ENCODE peak calls at places on chromosomes 13 and 19, in five cellular contexts. One of them, this sample, is unnamed.

GRCh38 chr19:40697007-40697406 is 6.6 kb upstream of the NUMBL start:
- DNase-seq in aorta: no peak
- DNase-seq in tibial artery: no peak
- DNase-seq in cardiac muscle cell: no peak
- DNase-seq in neural progenitor cell: no peak
- DNase-seq in this sample: no peak

GRCh38 chr19:16385296-16385695 is 60.7 kb downstream of the KLF2 start:
- DNase-seq in aorta: peak; percentile 45
- DNase-seq in tibial artery: no peak
- DNase-seq in cardiac muscle cell: no peak
- DNase-seq in neural progenitor cell: no peak
- DNase-seq in this sample: no peak

GRCh38 chr19:10422846-10423245 is 2.5 kb downstream of the PDE4A start:
- DNase-seq in neural progenitor cell: no peak
- DNase-seq in cardiac muscle cell: no peak
- DNase-seq in aorta: no peak
- DNase-seq in tibial artery: no peak
- DNase-seq in this sample: no peak

GRCh38 chr13:49869514-49869913 is 66.6 kb downstream of the SPRYD7 start:
- DNase-seq in cardiac muscle cell: peak; percentile 50
- DNase-seq in aorta: no peak
- DNase-seq in neural progenitor cell: peak; percentile 57
- DNase-seq in tibial artery: no peak
- DNase-seq in this sample: no peak

GRCh38 chr13:44660050-44660449 is 83.9 kb upstream of the TSC22D1 start:
- DNase-seq in aorta: no peak
- DNase-seq in cardiac muscle cell: no peak
- DNase-seq in tibial artery: no peak
- DNase-seq in neural progenitor cell: no peak
- DNase-seq in this sample: no peak

GRCh38 chr19:53785196-53785889 is 38.8 kb downstream of the NLRP12 start:
- DNase-seq in neural progenitor cell: no peak
- DNase-seq in cardiac muscle cell: no peak
- DNase-seq in aorta: no peak
- DNase-seq in tibial artery: no peak
- DNase-seq in this sample: no peak

GRCh38 chr19:43780706-43781525 is at the start of gene KCNN4:
- DNase-seq in cardiac muscle cell: no peak
- DNase-seq in aorta: peak; percentile 55
- DNase-seq in neural progenitor cell: no peak
- DNase-seq in tibial artery: no peak
- DNase-seq in this sample: no peak

GRCh38 chr19:53927745-53928144 is 18.7 kb downstream of the CACNG7 start:
- DNase-seq in aorta: no peak
- DNase-seq in tibial artery: no peak
- DNase-seq in neural progenitor cell: peak; percentile 91
- DNase-seq in cardiac muscle cell: peak; percentile 91
- DNase-seq in this sample: no peak

GRCh38 chr19:41746593-41747227 is 8.6 kb upstream of the CEACAM6 start:
- DNase-seq in tibial artery: no peak
- DNase-seq in neural progenitor cell: peak; percentile 31
- DNase-seq in aorta: no peak
- DNase-seq in cardiac muscle cell: no peak
- DNase-seq in this sample: no peak

GRCh38 chr13:32728327-32728726 is 142.1 kb downstream of the PDS5B start:
- DNase-seq in aorta: no peak
- DNase-seq in cardiac muscle cell: no peak
- DNase-seq in neural progenitor cell: peak; percentile 77
- DNase-seq in tibial artery: no peak
- DNase-seq in this sample: no peak

GRCh38 chr19:1658446-1659433 is 6.3 kb upstream of the TCF3 start:
- DNase-seq in cardiac muscle cell: no peak
- DNase-seq in tibial artery: no peak
- DNase-seq in neural progenitor cell: no peak
- DNase-seq in aorta: no peak
- DNase-seq in this sample: no peak

GRCh38 chr19:48872182-48872883 is at the start of gene PPP1R15A:
- DNase-seq in neural progenitor cell: peak; percentile 97
- DNase-seq in aorta: peak; percentile 97
- DNase-seq in cardiac muscle cell: peak; percentile 96
- DNase-seq in tibial artery: peak; percentile 99
- DNase-seq in this sample: peak; percentile 96

GRCh38 chr19:41904118-41904870 is 21.3 kb downstream of the ARHGEF1 start:
- DNase-seq in cardiac muscle cell: no peak
- DNase-seq in tibial artery: no peak
- DNase-seq in aorta: no peak
- DNase-seq in neural progenitor cell: no peak
- DNase-seq in this sample: no peak

GRCh38 chr13:38346764-38347163 is 2.9 kb upstream of the UFM1 start:
- DNase-seq in cardiac muscle cell: no peak
- DNase-seq in tibial artery: no peak
- DNase-seq in aorta: no peak
- DNase-seq in neural progenitor cell: no peak
- DNase-seq in this sample: no peak

GRCh38 chr13:98141938-98142426 is 912 bp upstream of the FARP1 start:
- DNase-seq in tibial artery: peak; percentile 66
- DNase-seq in aorta: peak; percentile 60
- DNase-seq in cardiac muscle cell: no peak
- DNase-seq in neural progenitor cell: peak; percentile 69
- DNase-seq in this sample: no peak

GRCh38 chr13:34416833-34417425 is 525.1 kb upstream of the NBEA start:
- DNase-seq in aorta: peak; percentile 53
- DNase-seq in cardiac muscle cell: no peak
- DNase-seq in tibial artery: peak; percentile 73
- DNase-seq in neural progenitor cell: no peak
- DNase-seq in this sample: peak; percentile 60

GRCh38 chr13:35979378-35979911 is 151.7 kb downstream of the DCLK1 start:
- DNase-seq in cardiac muscle cell: no peak
- DNase-seq in aorta: peak; percentile 84
- DNase-seq in tibial artery: peak; percentile 89
- DNase-seq in neural progenitor cell: no peak
- DNase-seq in this sample: peak; percentile 65

GRCh38 chr13:84896128-84896527 is 903.1 kb downstream of the SLITRK6 start:
- DNase-seq in cardiac muscle cell: peak; percentile 51
- DNase-seq in neural progenitor cell: peak; percentile 52
- DNase-seq in tibial artery: no peak
- DNase-seq in aorta: no peak
- DNase-seq in this sample: no peak

GRCh38 chr19:32870154-32870573 is 597 bp upstream of the SLC7A9 start:
- DNase-seq in aorta: no peak
- DNase-seq in cardiac muscle cell: no peak
- DNase-seq in neural progenitor cell: peak; percentile 34
- DNase-seq in tibial artery: peak; percentile 50
- DNase-seq in this sample: no peak

GRCh38 chr19:6236310-6237291 is 43.2 kb downstream of the MLLT1 start:
- DNase-seq in tibial artery: no peak
- DNase-seq in neural progenitor cell: no peak
- DNase-seq in aorta: peak; percentile 42
- DNase-seq in cardiac muscle cell: no peak
- DNase-seq in this sample: peak; percentile 41

GRCh38 chr13:45603338-45603737 is 12.2 kb downstream of the ERICH6B start:
- DNase-seq in neural progenitor cell: no peak
- DNase-seq in aorta: no peak
- DNase-seq in cardiac muscle cell: no peak
- DNase-seq in tibial artery: no peak
- DNase-seq in this sample: no peak

GRCh38 chr13:110575322-110576069 is 14.0 kb upstream of the RAB20 start:
- DNase-seq in tibial artery: no peak
- DNase-seq in cardiac muscle cell: peak; percentile 11
- DNase-seq in neural progenitor cell: peak; percentile 18
- DNase-seq in aorta: peak; percentile 67
- DNase-seq in this sample: no peak

GRCh38 chr19:51799311-51799997 is 4.5 kb downstream of the FPR3 start:
- DNase-seq in aorta: peak; percentile 94
- DNase-seq in neural progenitor cell: no peak
- DNase-seq in cardiac muscle cell: no peak
- DNase-seq in tibial artery: peak; percentile 90
- DNase-seq in this sample: peak; percentile 40

GRCh38 chr19:31562916-31563626 is 213.8 kb upstream of the TSHZ3 start:
- DNase-seq in neural progenitor cell: no peak
- DNase-seq in cardiac muscle cell: no peak
- DNase-seq in aorta: no peak
- DNase-seq in tibial artery: no peak
- DNase-seq in this sample: no peak

GRCh38 chr19:29667390-29667783 is 2.1 kb downstream of the PLEKHF1 start:
- DNase-seq in cardiac muscle cell: no peak
- DNase-seq in neural progenitor cell: no peak
- DNase-seq in tibial artery: peak; percentile 66
- DNase-seq in aorta: no peak
- DNase-seq in this sample: no peak

GRCh38 chr13:49308977-49309408 is 61.3 kb downstream of the CDADC1 start:
- DNase-seq in tibial artery: peak; percentile 78
- DNase-seq in neural progenitor cell: no peak
- DNase-seq in aorta: no peak
- DNase-seq in cardiac muscle cell: no peak
- DNase-seq in this sample: no peak

GRCh38 chr13:26021956-26022355 is 29.9 kb downstream of the SHISA2 start:
- DNase-seq in aorta: no peak
- DNase-seq in neural progenitor cell: no peak
- DNase-seq in tibial artery: no peak
- DNase-seq in cardiac muscle cell: no peak
- DNase-seq in this sample: no peak

GRCh38 chr19:39843919-39844793 is 2.0 kb downstream of the FBL start:
- DNase-seq in tibial artery: no peak
- DNase-seq in neural progenitor cell: peak; percentile 60
- DNase-seq in aorta: no peak
- DNase-seq in cardiac muscle cell: peak; percentile 53
- DNase-seq in this sample: no peak

GRCh38 chr19:18385675-18386542 is at the start of gene GDF15:
- DNase-seq in cardiac muscle cell: peak; percentile 38
- DNase-seq in tibial artery: peak; percentile 84
- DNase-seq in aorta: peak; percentile 85
- DNase-seq in neural progenitor cell: peak; percentile 73
- DNase-seq in this sample: no peak

GRCh38 chr19:52691215-52691610 is 43.6 kb downstream of the ZNF611 start:
- DNase-seq in aorta: peak; percentile 51
- DNase-seq in neural progenitor cell: peak; percentile 13
- DNase-seq in tibial artery: no peak
- DNase-seq in cardiac muscle cell: no peak
- DNase-seq in this sample: no peak

GRCh38 chr13:45367358-45367757 is 26.4 kb upstream of the TPT1 start:
- DNase-seq in cardiac muscle cell: no peak
- DNase-seq in neural progenitor cell: no peak
- DNase-seq in tibial artery: no peak
- DNase-seq in aorta: peak; percentile 81
- DNase-seq in this sample: peak; percentile 39

GRCh38 chr13:87656311-87656710 is 14.9 kb upstream of the SLITRK5 start:
- DNase-seq in tibial artery: no peak
- DNase-seq in neural progenitor cell: peak; percentile 20
- DNase-seq in cardiac muscle cell: no peak
- DNase-seq in aorta: no peak
- DNase-seq in this sample: no peak

GRCh38 chr13:20340759-20341161 is 108.6 kb upstream of the GJB6 start:
- DNase-seq in cardiac muscle cell: no peak
- DNase-seq in aorta: peak; percentile 65
- DNase-seq in neural progenitor cell: no peak
- DNase-seq in tibial artery: no peak
- DNase-seq in this sample: no peak

GRCh38 chr13:113220877-113221276 is 11.5 kb downstream of the CUL4A start:
- DNase-seq in aorta: no peak
- DNase-seq in neural progenitor cell: peak; percentile 48
- DNase-seq in tibial artery: no peak
- DNase-seq in cardiac muscle cell: no peak
- DNase-seq in this sample: no peak

GRCh38 chr13:113225515-113225914 is 16.1 kb downstream of the CUL4A start:
- DNase-seq in neural progenitor cell: no peak
- DNase-seq in cardiac muscle cell: no peak
- DNase-seq in aorta: no peak
- DNase-seq in tibial artery: no peak
- DNase-seq in this sample: no peak

GRCh38 chr13:113226873-113227272 is 17.5 kb downstream of the CUL4A start:
- DNase-seq in cardiac muscle cell: no peak
- DNase-seq in aorta: no peak
- DNase-seq in neural progenitor cell: no peak
- DNase-seq in tibial artery: no peak
- DNase-seq in this sample: no peak

GRCh38 chr13:113220141-113220598 is 10.8 kb downstream of the CUL4A start:
- DNase-seq in aorta: no peak
- DNase-seq in cardiac muscle cell: no peak
- DNase-seq in tibial artery: no peak
- DNase-seq in neural progenitor cell: no peak
- DNase-seq in this sample: no peak

GRCh38 chr13:113224486-113224885 is 15.1 kb downstream of the CUL4A start:
- DNase-seq in aorta: no peak
- DNase-seq in tibial artery: no peak
- DNase-seq in cardiac muscle cell: peak; percentile 67
- DNase-seq in neural progenitor cell: no peak
- DNase-seq in this sample: no peak
- H3K27ac ChIP-seq in aorta: no peak overlapping the region
- H3K27ac ChIP-seq in tibial artery: no peak overlapping the region
- H3K27ac ChIP-seq in cardiac muscle cell: no peak overlapping the region
- H3K27ac ChIP-seq in neural progenitor cell: no peak overlapping the region
- H3K27ac ChIP-seq in this sample: no peak overlapping the region

DNA sequence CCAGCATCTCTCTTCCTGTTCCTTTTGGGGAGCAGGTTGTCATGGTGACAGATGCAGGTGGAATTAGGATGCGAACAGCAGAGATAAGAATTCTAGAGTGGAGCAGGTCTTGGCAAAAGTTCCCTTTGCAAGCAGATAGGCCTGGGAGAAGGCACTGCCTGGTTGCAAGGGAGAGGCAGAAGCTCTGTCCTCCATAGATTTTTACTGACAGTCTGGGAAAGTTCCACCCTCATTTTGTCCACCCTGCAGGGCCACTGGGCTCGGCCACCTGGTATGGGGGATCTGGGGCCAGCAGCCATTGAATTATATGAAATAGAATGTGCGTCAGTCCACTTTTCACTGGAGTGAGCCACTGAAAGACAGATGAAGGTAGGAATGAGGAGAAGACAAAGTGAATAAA is 141.7 kb downstream of the IER2 start:
- DNase-seq in tibial artery: no peak
- DNase-seq in cardiac muscle cell: no peak
- DNase-seq in aorta: no peak
- DNase-seq in neural progenitor cell: no peak
- DNase-seq in this sample: no peak
- H3K4me3 ChIP-seq in tibial artery: no peak overlapping the region
- H3K4me3 ChIP-seq in cardiac muscle cell: no peak overlapping the region
- H3K4me3 ChIP-seq in aorta: no peak overlapping the region
- H3K4me3 ChIP-seq in neural progenitor cell: no peak overlapping the region
- H3K4me3 ChIP-seq in this sample: no peak overlapping the region

GRCh38 chr13:30736921-30737320 is 1.6 kb downstream of the ALOX5AP start:
- DNase-seq in cardiac muscle cell: no peak
- DNase-seq in neural progenitor cell: no peak
- DNase-seq in tibial artery: no peak
- DNase-seq in aorta: no peak
- DNase-seq in this sample: no peak
- H3K4me1 ChIP-seq in cardiac muscle cell: no peaks in the 10 kb centered on the region
- H3K4me1 ChIP-seq in neural progenitor cell: peaks cover 17% of the 10 kb centered on the region
- H3K4me1 ChIP-seq in tibial artery: no peaks in the 10 kb centered on the region
- H3K4me1 ChIP-seq in aorta: no peaks in the 10 kb centered on the region
- H3K4me1 ChIP-seq in this sample: no peaks in the 10 kb centered on the region

DNA sequence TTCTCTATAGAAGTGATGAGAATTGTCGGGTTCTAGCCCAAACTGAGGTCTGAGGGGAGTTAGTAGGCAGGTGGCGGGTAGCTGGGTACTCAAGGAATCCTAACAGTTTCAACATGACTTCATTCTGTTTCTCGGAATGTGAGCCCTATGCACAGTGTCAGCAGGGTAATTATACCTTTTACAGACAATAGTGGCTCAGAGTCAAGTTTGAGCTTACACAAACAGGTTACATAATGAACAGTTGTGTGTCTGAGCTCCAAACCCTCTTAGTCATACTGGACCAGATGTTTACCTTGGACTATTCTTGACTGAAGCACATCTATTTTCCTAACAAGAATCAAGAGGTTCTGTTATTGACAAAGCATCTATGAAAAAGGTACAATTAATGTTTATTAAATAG is 1066.7 kb upstream of the PCDH20 start:
- DNase-seq in cardiac muscle cell: no peak
- DNase-seq in neural progenitor cell: no peak
- DNase-seq in tibial artery: no peak
- DNase-seq in aorta: no peak
- DNase-seq in this sample: no peak
- H3K27ac ChIP-seq in cardiac muscle cell: no peak overlapping the region
- H3K27ac ChIP-seq in neural progenitor cell: no peak overlapping the region
- H3K27ac ChIP-seq in tibial artery: no peak overlapping the region
- H3K27ac ChIP-seq in aorta: no peak overlapping the region
- H3K27ac ChIP-seq in this sample: no peak overlapping the region

This sample was measured in gastrocnemius medialis.